ENCODE peak calls at places on chromosomes 3 and 15, in ten cellular contexts. T is stimulated activated CD8-positive, alpha-beta memory T cell treated with anti-CD3 and anti-CD28 coated beads, Interleukin-7, amount 100 ng/mL, for 1 hour; L is NCI-H526 treated with DMSO at 0.1 percent for 48 hours; W is H9; G is NCI-H2107; U is endothelial cell; S is GM12865; Q is GM03348; P is NCI-H774; B is AG09309. C is an unnamed sample.

GRCh38 chr3:136852180-136852579 is 9.8 kb upstream of the NCK1 start:
- DNase-seq in Q (no peak), L (no peak), U (no peak), S (no peak), G (no peak), P (no peak), W (no peak), T (no peak), B (no peak), C (peak)

GRCh38 chr15:68833734-68834334 is 13.1 kb upstream of the ANP32A start:
- DNase-seq in T (no peak), L (no peak), B (no peak), S (peak), P (no peak), Q (no peak), W (no peak), G (no peak), U (no peak), C (no peak)

GRCh38 chr3:101940521-101940992 is 91.2 kb downstream of the NFKBIZ start:
- DNase-seq in U (no peak), P (no peak), S (no peak), Q (peak), W (peak), T (no peak), B (peak), L (no peak), G (no peak), C (no peak)

GRCh38 chr3:195876297-195877031 is 31.9 kb downstream of the TNK2 start:
- DNase-seq in S (no peak), Q (no peak), T (no peak), U (no peak), P (no peak), L (no peak), G (no peak), B (no peak), W (no peak), C (no peak)

GRCh38 chr3:38644016-38644661 is 5.3 kb downstream of the SCN5A start:
- DNase-seq in W (peak), L (no peak), B (no peak), U (no peak), Q (no peak), T (no peak), S (no peak), P (no peak), G (no peak), C (no peak)

GRCh38 chr3:37907906-37908305 is 46.2 kb downstream of the CTDSPL start:
- DNase-seq in U (no peak), P (no peak), T (no peak), L (no peak), W (no peak), Q (no peak), G (peak), B (no peak), S (peak), C (peak)

GRCh38 chr15:31328425-31328998 is 1.9 kb downstream of the KLF13 start:
- DNase-seq in P (peak), L (peak), G (no peak), T (peak), S (peak), B (no peak), W (no peak), Q (no peak), U (peak), C (peak)

GRCh38 chr3:62090066-62090465 is 283.3 kb downstream of the FEZF2 start:
- DNase-seq in Q (no peak), W (no peak), S (no peak), U (no peak), T (no peak), B (no peak), P (no peak), L (no peak), G (no peak), C (peak)

GRCh38 chr3:157948605-157949383 is 157.4 kb downstream of the SHOX2 start:
- DNase-seq in S (no peak), B (no peak), Q (no peak), T (no peak), U (no peak), G (no peak), L (no peak), W (no peak), P (no peak), C (no peak)

GRCh38 chr3:16319307-16319706 is 54.3 kb downstream of the OXNAD1 start:
- DNase-seq in Q (no peak), B (no peak), P (no peak), S (peak), W (peak), T (peak), G (no peak), U (peak), L (no peak), C (peak)

GRCh38 chr3:150408232-150409124 is at the start of gene TSC22D2:
- DNase-seq in U (peak), W (peak), S (peak), T (peak), L (peak), Q (peak), B (no peak), P (peak), G (peak), C (peak)

GRCh38 chr3:30203301-30203700 is 403.1 kb upstream of the TGFBR2 start:
- DNase-seq in S (no peak), B (peak), G (no peak), U (no peak), P (no peak), Q (peak), T (no peak), L (no peak), W (no peak), C (no peak)

GRCh38 chr15:79071901-79072300 is 18.7 kb downstream of the RASGRF1 start:
- DNase-seq in S (no peak), W (no peak), L (no peak), T (no peak), B (peak), Q (peak), U (no peak), G (no peak), P (no peak), C (peak)

GRCh38 chr3:141050913-141051632 is at the start of gene SPSB4:
- DNase-seq in U (peak), L (peak), P (peak), W (peak), B (no peak), Q (peak), S (no peak), T (no peak), G (peak), C (no peak)

GRCh38 chr15:40911139-40911538 is 16.9 kb downstream of the VPS18 start:
- DNase-seq in G (no peak), U (no peak), W (peak), P (no peak), L (no peak), B (no peak), Q (no peak), T (no peak), S (no peak), C (no peak)

GRCh38 chr3:179196098-179196497 is 47.9 kb downstream of the PIK3CA start:
- DNase-seq in S (peak), U (no peak), W (no peak), T (no peak), P (no peak), G (peak), L (no peak), B (peak), Q (peak), C (no peak)

GRCh38 chr3:143436231-143436930 is 316.8 kb downstream of the CHST2 start:
- DNase-seq in U (no peak), S (no peak), Q (peak), T (no peak), P (no peak), L (no peak), W (no peak), B (no peak), G (no peak), C (no peak)

GRCh38 chr3:104206925-104207324 is 1159.8 kb upstream of the ALCAM start:
- DNase-seq in W (no peak), B (no peak), G (no peak), L (no peak), T (no peak), S (no peak), U (no peak), Q (no peak), P (peak), C (no peak)

GRCh38 chr15:44029940-44030568 is 165.0 kb downstream of the FRMD5 start:
- DNase-seq in W (no peak), Q (peak), S (no peak), T (no peak), B (no peak), P (no peak), L (no peak), G (no peak), U (no peak), C (no peak)

GRCh38 chr3:58101499-58102370 is 93.5 kb downstream of the FLNB start:
- DNase-seq in Q (no peak), T (no peak), G (no peak), P (no peak), B (no peak), W (no peak), L (no peak), S (no peak), U (no peak), C (peak)

GRCh38 chr15:32735948-32736347 is 18.1 kb downstream of the GREM1 start:
- DNase-seq in Q (no peak), U (no peak), T (no peak), B (no peak), L (no peak), G (no peak), W (no peak), P (no peak), S (no peak), C (no peak)

GRCh38 chr3:189488241-189488767 is 142.9 kb upstream of the TP63 start:
- DNase-seq in L (no peak), U (no peak), P (no peak), W (no peak), T (no peak), Q (peak), G (no peak), B (peak), S (no peak), C (no peak)

C was measured in G401.